ENCODE peak calls at places on chromosomes 12 and 14, in nine cellular contexts. G, T, F, Z, U, D, R, B and S are unnamed samples. For H3K27me3, the result is how much of the 10 kb centered on the place peaks cover.

GRCh38 chr12:27733052-27733656 is 22.5 kb downstream of the MRPS35 start:
- DNase-seq in G (no peak), T (no peak), F (no peak), Z (peak), U (peak), D (peak), R (no peak), B (peak), S (no peak)

GRCh38 chr14:78697341-78697740 is 527.2 kb downstream of the NRXN3 start:
- DNase-seq in G (no peak), T (no peak), F (no peak), Z (peak), U (no peak), D (peak), R (no peak), B (peak), S (no peak)

GRCh38 chr12:49296836-49297694 is 2.1 kb downstream of the PRPH start:
- DNase-seq in G (no peak), T (peak), F (no peak), Z (no peak), U (no peak), D (peak), R (peak), B (peak), S (no peak)

GRCh38 chr14:104169005-104169764 is 30.8 kb downstream of the KIF26A start:
- DNase-seq in G (no peak), T (no peak), F (no peak), Z (no peak), U (no peak), D (no peak), R (no peak), B (no peak), S (no peak)

GRCh38 chr14:100299238-100299560 is 7.0 kb downstream of the SLC25A29 start:
- DNase-seq in G (no peak), T (peak), F (no peak), Z (no peak), U (no peak), D (no peak), R (peak), B (no peak), S (peak)

GRCh38 chr14:91352101-91352500 is 65.5 kb downstream of the CCDC88C start:
- DNase-seq in G (no peak), T (peak), F (peak), Z (no peak), U (no peak), D (no peak), R (peak), B (peak), S (peak)

GRCh38 chr12:130556486-130557055 is 159.5 kb downstream of the RIMBP2 start:
- DNase-seq in G (no peak), T (no peak), F (no peak), Z (no peak), U (no peak), D (no peak), R (no peak), B (no peak), S (no peak)

GRCh38 chr12:73699318-73699717 is 838.3 kb upstream of the ATXN7L3B start:
- DNase-seq in G (no peak), T (no peak), F (no peak), Z (no peak), U (no peak), D (no peak), R (no peak), B (no peak), S (no peak)

GRCh38 chr12:1559729-1560128 is 34.7 kb downstream of the FBXL14 start:
- DNase-seq in G (no peak), T (no peak), F (no peak), Z (no peak), U (no peak), D (no peak), R (no peak), B (no peak), S (no peak)

GRCh38 chr14:103001651-103002396 is 55.5 kb downstream of the CDC42BPB start:
- DNase-seq in G (no peak), T (no peak), F (no peak), Z (no peak), U (no peak), D (no peak), R (no peak), B (no peak), S (no peak)

GRCh38 chr12:71702590-71702989 is 16.7 kb downstream of the TMEM19 start:
- DNase-seq in G (no peak), T (no peak), F (no peak), Z (peak), U (no peak), D (no peak), R (no peak), B (peak), S (no peak)

DNA sequence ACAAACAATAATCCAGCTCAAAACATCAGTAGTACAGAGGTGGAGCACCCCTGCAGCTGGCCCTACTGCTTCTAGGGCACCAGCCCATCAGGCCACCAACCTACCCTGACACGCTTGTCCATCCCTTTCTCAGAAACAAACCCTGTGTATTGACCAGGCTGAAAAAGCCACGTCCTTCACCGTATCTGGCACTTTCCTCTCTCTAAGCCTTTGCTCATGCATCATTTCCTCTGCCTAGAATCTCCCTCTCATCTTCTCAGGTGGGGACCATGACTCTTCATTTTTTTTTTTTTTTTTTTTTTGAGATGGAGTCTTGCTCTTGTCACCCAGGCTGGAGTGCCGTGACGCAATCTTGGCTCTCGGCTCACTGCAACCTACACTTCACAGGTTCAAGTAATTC is 25.3 kb upstream of the FLVCR2 start:
- DNase-seq in G (no peak), T (no peak), F (no peak), Z (no peak), U (no peak), D (no peak), R (no peak), B (no peak), S (no peak)
- H3K27me3 ChIP-seq in G (under half), T (under half), F (under half), Z (under half), U (under half), D (under half), R (under half), B (under half), S (under half)

DNA sequence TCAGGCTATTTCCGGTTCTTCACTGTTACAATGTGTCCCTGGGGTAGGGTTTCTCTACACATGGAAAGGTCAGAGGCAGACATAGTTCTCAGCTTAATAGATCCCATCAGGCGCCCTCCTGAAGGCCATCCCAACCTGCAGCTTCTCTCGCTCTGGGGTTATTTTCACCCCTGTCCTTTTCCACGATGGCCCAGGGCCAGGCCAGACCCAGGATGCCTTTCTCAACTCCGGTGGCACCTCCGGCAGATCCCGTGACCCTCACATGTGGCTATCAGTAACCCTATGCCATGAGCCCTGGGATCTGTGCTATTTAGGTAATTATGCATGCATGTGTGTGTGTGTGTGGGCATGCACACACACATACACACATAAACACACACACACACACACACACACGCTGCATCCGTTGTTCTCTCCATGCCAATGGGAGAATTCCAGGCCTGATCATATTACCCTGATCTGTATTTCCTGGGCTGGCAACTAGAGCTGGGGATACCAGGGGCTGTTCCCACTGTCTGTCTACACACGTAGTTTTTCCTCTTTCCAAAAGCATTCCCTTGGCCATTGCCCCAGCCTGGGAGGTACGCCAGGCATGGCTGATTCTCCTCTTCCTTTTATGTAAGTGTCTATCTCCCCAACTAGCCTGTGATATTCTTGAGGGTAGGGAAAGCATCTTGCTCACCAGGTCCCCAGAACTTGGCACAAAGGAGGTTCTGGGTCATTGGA is 51.2 kb upstream of the NOS1 start:
- DNase-seq in G (no peak), T (no peak), F (peak), Z (no peak), U (no peak), D (no peak), R (peak), B (no peak), S (peak)
- H3K27me3 ChIP-seq in G (under half), T (under half), F (under half), Z (under half), U (under half), D (under half), R (under half), B (under half), S (under half)

DNA sequence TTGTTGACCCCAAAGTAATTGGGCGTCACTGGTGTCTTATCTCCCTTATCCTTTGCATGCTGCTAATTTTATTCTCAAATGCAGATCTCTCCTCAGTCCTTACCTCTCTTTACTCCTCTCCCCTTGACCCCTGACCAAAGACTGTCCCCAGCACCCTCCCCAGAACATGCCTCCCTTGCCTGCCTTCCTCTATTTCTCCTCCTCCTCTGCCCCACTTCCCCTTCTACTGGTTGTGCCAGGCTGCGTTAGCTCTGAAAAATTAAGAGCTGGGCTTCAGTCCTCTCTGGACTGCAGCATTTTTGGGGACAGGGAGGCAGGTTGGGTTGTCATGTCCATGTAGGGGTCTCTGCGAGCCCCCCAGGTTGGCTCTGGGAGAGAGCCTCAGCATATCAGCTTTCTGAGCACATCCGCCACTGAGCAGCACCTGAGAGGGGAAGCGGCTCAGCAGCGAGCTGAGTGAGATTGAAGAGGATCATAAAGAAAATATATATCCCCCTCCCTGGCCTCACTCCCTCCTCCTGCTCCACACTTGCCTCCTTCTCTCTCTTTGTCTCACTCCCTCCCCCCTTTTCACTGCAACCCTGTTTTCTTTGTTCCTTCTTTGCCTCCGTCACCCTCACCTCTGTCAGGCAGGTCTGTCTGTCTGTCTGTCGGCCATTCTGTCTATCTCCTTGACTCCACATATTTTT is 6.4 kb upstream of the CISTR start:
- DNase-seq in G (no peak), T (no peak), F (no peak), Z (no peak), U (no peak), D (no peak), R (no peak), B (no peak), S (no peak)
- H3K27me3 ChIP-seq in G (under half), T (under half), F (under half), Z (half or more), U (under half), D (under half), R (under half), B (half or more), S (half or more)

GRCh38 chr12:115898670-115899069 is 378.8 kb downstream of the MED13L start:
- DNase-seq in G (no peak), T (no peak), F (no peak), Z (no peak), U (no peak), D (no peak), R (no peak), B (no peak), S (no peak)
- H3K27me3 ChIP-seq in G (under half), T (under half), F (under half), Z (under half), U (under half), D (under half), R (under half), B (under half), S (under half)

GRCh38 chr14:96717116-96717515 is 80.1 kb upstream of the VRK1 start:
- DNase-seq in G (no peak), T (no peak), F (no peak), Z (no peak), U (no peak), D (no peak), R (no peak), B (no peak), S (no peak)

GRCh38 chr14:96710060-96710636 is 87.0 kb upstream of the VRK1 start:
- DNase-seq in G (no peak), T (no peak), F (no peak), Z (no peak), U (no peak), D (no peak), R (no peak), B (no peak), S (no peak)

GRCh38 chr14:96706893-96707292 is 90.3 kb upstream of the VRK1 start:
- DNase-seq in G (no peak), T (no peak), F (no peak), Z (no peak), U (no peak), D (no peak), R (no peak), B (no peak), S (no peak)

DNA sequence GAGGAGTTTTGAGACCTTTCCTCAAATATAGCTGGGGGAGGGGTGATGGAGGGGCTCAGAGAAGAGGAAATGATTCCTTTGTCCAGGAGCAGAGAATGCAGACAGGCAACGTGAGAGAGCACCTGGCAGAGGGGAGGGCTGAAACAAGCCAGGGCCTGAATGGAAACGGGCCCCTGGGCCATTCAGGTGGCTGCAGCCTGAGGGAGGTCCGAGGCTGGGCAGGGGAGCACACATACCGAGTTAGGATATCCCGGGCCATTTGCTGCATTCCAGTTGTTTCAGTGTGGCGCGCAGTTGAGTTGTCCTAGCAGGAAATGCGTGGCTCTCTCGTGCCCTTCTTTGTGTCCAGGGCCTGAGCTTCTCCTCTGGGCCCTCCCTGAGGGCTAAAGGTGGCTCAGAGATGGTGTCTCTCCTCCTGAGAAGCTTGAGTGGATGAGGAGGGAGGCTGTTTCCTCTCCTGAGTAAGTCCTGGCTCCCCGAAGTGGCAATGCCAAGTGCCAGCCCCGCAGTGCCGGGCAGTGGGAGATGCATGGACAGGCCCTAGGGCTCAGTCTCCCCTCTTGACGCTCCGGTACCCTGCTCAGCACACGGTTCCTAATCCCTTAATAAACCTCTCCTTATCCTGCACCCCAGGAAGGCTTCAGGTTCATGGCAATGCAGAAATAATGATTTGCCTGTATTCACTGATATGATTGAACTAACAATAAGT is 85.5 kb upstream of the VRK1 start:
- DNase-seq in G (no peak), T (no peak), F (no peak), Z (no peak), U (no peak), D (no peak), R (no peak), B (no peak), S (no peak)
- H3K27me3 ChIP-seq in G (under half), T (under half), F (under half), Z (under half), U (under half), D (under half), R (under half), B (under half), S (half or more)

GRCh38 chr12:109697877-109698468 is 15.7 kb upstream of the FAM222A start:
- DNase-seq in G (no peak), T (no peak), F (no peak), Z (no peak), U (no peak), D (no peak), R (no peak), B (no peak), S (no peak)
- H3K27me3 ChIP-seq in G (under half), T (under half), F (under half), Z (under half), U (under half), D (under half), R (under half), B (under half), S (under half)

GRCh38 chr14:51160871-51161270 is 66.0 kb upstream of the TRIM9 start:
- DNase-seq in G (no peak), T (no peak), F (no peak), Z (no peak), U (no peak), D (no peak), R (no peak), B (no peak), S (no peak)

GRCh38 chr14:51157012-51157411 is 62.1 kb upstream of the TRIM9 start:
- DNase-seq in G (no peak), T (no peak), F (no peak), Z (peak), U (no peak), D (no peak), R (no peak), B (peak), S (no peak)

GRCh38 chr14:51155331-51155730 is 60.4 kb upstream of the TRIM9 start:
- DNase-seq in G (no peak), T (no peak), F (no peak), Z (no peak), U (no peak), D (no peak), R (no peak), B (no peak), S (no peak)
- H3K27me3 ChIP-seq in G (under half), T (under half), F (under half), Z (under half), U (under half), D (under half), R (under half), B (under half), S (under half)

GRCh38 chr12:57214398-57214781 is 2.2 kb upstream of the NXPH4 start:
- DNase-seq in G (no peak), T (no peak), F (peak), Z (peak), U (peak), D (peak), R (peak), B (peak), S (peak)

GRCh38 chr12:57213068-57213715 is 3.4 kb upstream of the NXPH4 start:
- DNase-seq in G (peak), T (peak), F (peak), Z (peak), U (peak), D (peak), R (peak), B (peak), S (peak)

GRCh38 chr12:57212701-57213067 is 3.9 kb upstream of the NXPH4 start:
- DNase-seq in G (no peak), T (no peak), F (no peak), Z (no peak), U (no peak), D (no peak), R (peak), B (no peak), S (no peak)

GRCh38 chr12:57215065-57215464 is 1.5 kb upstream of the NXPH4 start:
- DNase-seq in G (no peak), T (no peak), F (no peak), Z (no peak), U (no peak), D (no peak), R (peak), B (no peak), S (no peak)

GRCh38 chr12:57213763-57214397 is 2.7 kb upstream of the NXPH4 start:
- DNase-seq in G (no peak), T (no peak), F (no peak), Z (no peak), U (no peak), D (no peak), R (no peak), B (peak), S (no peak)
- H3K27me3 ChIP-seq in G (under half), T (under half), F (under half), Z (under half), U (under half), D (under half), R (under half), B (under half), S (under half)

DNA sequence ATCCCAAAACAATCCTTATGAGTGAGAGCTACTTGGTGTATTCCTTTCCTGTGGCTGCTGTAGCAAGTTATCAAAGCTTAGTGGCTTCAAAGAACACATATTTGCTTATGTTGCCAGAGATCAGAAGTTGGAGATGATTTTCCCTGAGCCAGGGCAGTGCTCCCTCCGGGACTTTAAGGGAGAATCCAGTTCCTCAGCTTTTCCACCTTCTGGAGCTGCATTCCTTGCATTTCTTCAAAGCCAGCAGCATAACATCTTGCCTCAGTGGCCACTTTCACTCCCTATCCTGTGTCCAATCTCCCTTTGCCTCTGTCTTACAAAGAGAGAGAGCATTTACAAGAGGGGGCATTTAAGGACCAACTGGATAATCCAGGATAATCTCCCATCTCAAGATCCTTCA is 33.7 kb downstream of the P2RX7 start:
- DNase-seq in G (no peak), T (no peak), F (no peak), Z (no peak), U (no peak), D (no peak), R (no peak), B (no peak), S (no peak)
- H3K27me3 ChIP-seq in G (under half), T (under half), F (under half), Z (under half), U (under half), D (under half), R (under half), B (under half), S (under half)

DNA sequence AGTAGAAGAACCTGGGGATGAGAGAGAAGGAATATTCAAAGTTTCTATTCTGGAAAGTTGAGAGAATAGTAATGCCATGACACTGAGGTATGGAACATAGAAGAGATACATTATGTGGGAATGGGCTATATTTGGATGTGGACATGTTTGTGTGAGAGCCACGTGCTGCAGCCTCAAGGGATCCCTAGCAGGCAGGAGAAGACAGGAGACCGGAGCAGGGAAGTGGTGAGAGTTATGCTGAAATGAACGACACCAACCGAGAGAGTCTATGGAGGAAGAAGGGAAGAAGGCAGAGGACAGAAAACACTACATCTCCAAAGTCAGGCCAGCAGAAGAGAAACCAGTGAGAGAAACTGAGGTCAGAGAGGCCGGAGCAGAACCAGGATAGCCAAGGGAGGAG is 10.0 kb upstream of the RIPK3 start:
- DNase-seq in G (no peak), T (no peak), F (no peak), Z (no peak), U (no peak), D (no peak), R (no peak), B (no peak), S (no peak)
- H3K27me3 ChIP-seq in G (under half), T (under half), F (under half), Z (under half), U (under half), D (under half), R (under half), B (under half), S (under half)